ENCODE peak calls at places on chromosomes 12 and 14, in six cellular contexts. D is Panc1, H is NCI-H2171, A is NCI-H2029 treated with DMSO at 0.1 percent for 48 hours, W is hippocampal formation, Z is GM06990. Y is an unnamed sample.

GRCh38 chr14:57939084-57939483 is 73.2 kb upstream of the SLC35F4 start:
- DNase-seq in W (no peak), D (no peak), Z (no peak), H (no peak), A (no peak), Y (no peak)

GRCh38 chr14:74979442-74980397 is 23.0 kb upstream of the EIF2B2 start:
- DNase-seq in W (no peak), A (no peak), D (no peak), Z (no peak), H (peak; percentile 97), Y (no peak)

GRCh38 chr12:25959069-25959961 is 833 bp downstream of the RASSF8 start:
- DNase-seq in A (no peak), D (no peak), Z (peak; percentile 18), W (peak; percentile 67), H (no peak), Y (no peak)

GRCh38 chr12:69546693-69547438 is 38.4 kb upstream of the CCT2 start:
- DNase-seq in D (no peak), A (no peak), Z (no peak), H (no peak), W (no peak), Y (no peak)

GRCh38 chr14:73809386-73809785 is 42.2 kb upstream of the PTGR2 start:
- DNase-seq in H (no peak), A (no peak), W (no peak), D (no peak), Z (no peak), Y (no peak)

GRCh38 chr12:91579516-91580263 is 397.1 kb upstream of the DCN start:
- DNase-seq in Z (no peak), W (no peak), A (no peak), D (no peak), H (no peak), Y (no peak)

GRCh38 chr12:11904124-11904523 is 166.6 kb upstream of the BCL2L14 start:
- DNase-seq in H (no peak), W (no peak), D (no peak), Z (no peak), A (peak; percentile 44), Y (no peak)

GRCh38 chr12:91627225-91627624 is 444.6 kb upstream of the DCN start:
- DNase-seq in D (no peak), H (no peak), A (no peak), W (no peak), Z (no peak), Y (no peak)

GRCh38 chr14:21093018-21093417 is 5.4 kb downstream of the ZNF219 start:
- DNase-seq in Z (no peak), W (no peak), D (no peak), H (no peak), A (no peak), Y (no peak)

GRCh38 chr12:85441740-85442139 is 161.7 kb downstream of the ALX1 start:
- DNase-seq in W (no peak), D (no peak), Z (no peak), A (no peak), H (no peak), Y (no peak)

GRCh38 chr12:88737838-88738472 is 157.7 kb upstream of the KITLG start:
- DNase-seq in W (no peak), H (no peak), D (no peak), A (no peak), Z (no peak), Y (no peak)

GRCh38 chr14:66955159-66955558 is 234.1 kb upstream of the GARIN2 start:
- DNase-seq in H (no peak), D (no peak), A (no peak), W (no peak), Z (no peak), Y (no peak)

GRCh38 chr14:24613241-24613640 is 3.8 kb upstream of the GZMH start:
- DNase-seq in Z (no peak), D (no peak), A (peak; percentile 6), W (no peak), H (no peak), Y (no peak)

GRCh38 chr14:21068521-21069387 is 1.4 kb upstream of the ARHGEF40 start:
- DNase-seq in Z (no peak), D (no peak), W (peak; percentile 57), A (peak; percentile 49), H (peak; percentile 94), Y (no peak)

GRCh38 chr12:119715268-119715620 is 47.3 kb downstream of the PRKAB1 start:
- DNase-seq in Z (no peak), D (no peak), H (no peak), W (no peak), A (no peak), Y (no peak)

GRCh38 chr14:104263671-104264358 is 125.4 kb downstream of the KIF26A start:
- DNase-seq in W (no peak), A (no peak), D (no peak), Z (no peak), H (no peak), Y (no peak)

GRCh38 chr14:21093769-21094681 is 4.4 kb downstream of the ZNF219 start:
- DNase-seq in D (no peak), A (no peak), Z (no peak), H (peak; percentile 97), W (no peak), Y (no peak)

GRCh38 chr12:124673881-124674617 is 106.6 kb upstream of the NCOR2 start:
- DNase-seq in A (no peak), W (peak; percentile 89), Z (no peak), H (peak; percentile 91), D (no peak), Y (no peak)

GRCh38 chr12:88763536-88764100 is 183.3 kb upstream of the KITLG start:
- DNase-seq in W (no peak), H (no peak), Z (no peak), A (no peak), D (no peak), Y (no peak)

GRCh38 chr12:41014643-41015020 is 173.5 kb upstream of the PDZRN4 start:
- DNase-seq in H (no peak), D (no peak), A (no peak), W (no peak), Z (no peak), Y (no peak)

Y was measured in GM12864.